ENCODE peak calls at places on chromosomes 7 and 10, in ten cellular contexts. K, L, X, U, Q, I, D, B, V and R are unnamed samples. For H3K4me1, the result is how much of the 10 kb centered on the place peaks cover.

GRCh38 chr7:114409750-114410149 is 4.9 kb upstream of the FOXP2 start:
- DNase-seq in K (peak), L (no peak), X (no peak), U (no peak), Q (no peak), I (peak), D (no peak), B (no peak), V (no peak), R (no peak)

GRCh38 chr7:104956753-104957450 is 57.1 kb upstream of the KMT2E start:
- DNase-seq in K (peak), L (no peak), X (peak), U (no peak), Q (no peak), I (peak), D (no peak), B (no peak), V (no peak), R (no peak)

GRCh38 chr10:54585572-54585971 is 215.5 kb downstream of the PCDH15 start:
- DNase-seq in K (no peak), L (no peak), X (no peak), U (no peak), Q (peak), I (no peak), D (no peak), B (peak), V (no peak), R (no peak)

GRCh38 chr10:129161184-129161583 is 305.9 kb upstream of the MGMT start:
- DNase-seq in K (no peak), L (no peak), X (peak), U (no peak), Q (peak), I (no peak), D (no peak), B (peak), V (no peak), R (no peak)

GRCh38 chr10:74164641-74165529 is 13.9 kb downstream of the ADK start:
- DNase-seq in K (peak), L (no peak), X (no peak), U (no peak), Q (peak), I (no peak), D (no peak), B (no peak), V (no peak), R (no peak)

GRCh38 chr7:469591-469961 is 50.1 kb downstream of the PDGFA start:
- DNase-seq in K (no peak), L (no peak), X (no peak), U (no peak), Q (no peak), I (no peak), D (no peak), B (no peak), V (no peak), R (peak)

GRCh38 chr10:97785731-97786130 is 13.9 kb upstream of the SFRP5 start:
- DNase-seq in K (no peak), L (no peak), X (no peak), U (no peak), Q (no peak), I (no peak), D (no peak), B (no peak), V (no peak), R (no peak)

GRCh38 chr7:138992052-138992531 is 10.9 kb upstream of the KIAA1549 start:
- DNase-seq in K (peak), L (no peak), X (no peak), U (no peak), Q (no peak), I (peak), D (no peak), B (no peak), V (no peak), R (no peak)

GRCh38 chr10:132306951-132307751 is 599 bp downstream of the STK32C start:
- DNase-seq in K (no peak), L (peak), X (no peak), U (peak), Q (no peak), I (no peak), D (no peak), B (peak), V (peak), R (peak)

GRCh38 chr7:135994466-135995205 is 17.5 kb upstream of the MTPN start:
- DNase-seq in K (peak), L (no peak), X (peak), U (no peak), Q (no peak), I (peak), D (no peak), B (no peak), V (no peak), R (no peak)

GRCh38 chr10:100007239-100008141 is 2.3 kb downstream of the DNMBP start:
- DNase-seq in K (peak), L (no peak), X (no peak), U (no peak), Q (peak), I (peak), D (no peak), B (no peak), V (no peak), R (no peak)

GRCh38 chr7:156764016-156764669 is 123.6 kb downstream of the RNF32 start:
- DNase-seq in K (peak), L (peak), X (peak), U (peak), Q (peak), I (peak), D (no peak), B (peak), V (peak), R (peak)

GRCh38 chr10:34017281-34017680 is 682.8 kb upstream of the NRP1 start:
- DNase-seq in K (no peak), L (no peak), X (no peak), U (no peak), Q (no peak), I (no peak), D (no peak), B (peak), V (no peak), R (no peak)

GRCh38 chr10:26931223-26931622 is 70.5 kb upstream of the ABI1 start:
- DNase-seq in K (no peak), L (peak), X (peak), U (peak), Q (no peak), I (no peak), D (no peak), B (peak), V (no peak), R (peak)

GRCh38 chr7:36473454-36474282 is 84.0 kb downstream of the ANLN start:
- DNase-seq in K (peak), L (peak), X (peak), U (peak), Q (peak), I (peak), D (no peak), B (peak), V (no peak), R (peak)

GRCh38 chr10:61476529-61476928 is 23.3 kb upstream of the TMEM26 start:
- DNase-seq in K (no peak), L (no peak), X (no peak), U (no peak), Q (no peak), I (no peak), D (no peak), B (no peak), V (no peak), R (no peak)

GRCh38 chr7:134453526-134453925 is 5.4 kb downstream of the AKR1B1 start:
- DNase-seq in K (no peak), L (no peak), X (no peak), U (no peak), Q (no peak), I (no peak), D (no peak), B (no peak), V (no peak), R (no peak)

GRCh38 chr7:134451656-134452055 is 7.2 kb downstream of the AKR1B1 start:
- DNase-seq in K (no peak), L (no peak), X (no peak), U (no peak), Q (no peak), I (no peak), D (no peak), B (no peak), V (no peak), R (no peak)

GRCh38 chr7:134454277-134454676 is 4.6 kb downstream of the AKR1B1 start:
- DNase-seq in K (no peak), L (no peak), X (no peak), U (no peak), Q (no peak), I (no peak), D (no peak), B (no peak), V (no peak), R (no peak)

GRCh38 chr7:134452991-134453473 is 5.9 kb downstream of the AKR1B1 start:
- DNase-seq in K (no peak), L (no peak), X (no peak), U (no peak), Q (no peak), I (no peak), D (no peak), B (no peak), V (no peak), R (no peak)

DNA sequence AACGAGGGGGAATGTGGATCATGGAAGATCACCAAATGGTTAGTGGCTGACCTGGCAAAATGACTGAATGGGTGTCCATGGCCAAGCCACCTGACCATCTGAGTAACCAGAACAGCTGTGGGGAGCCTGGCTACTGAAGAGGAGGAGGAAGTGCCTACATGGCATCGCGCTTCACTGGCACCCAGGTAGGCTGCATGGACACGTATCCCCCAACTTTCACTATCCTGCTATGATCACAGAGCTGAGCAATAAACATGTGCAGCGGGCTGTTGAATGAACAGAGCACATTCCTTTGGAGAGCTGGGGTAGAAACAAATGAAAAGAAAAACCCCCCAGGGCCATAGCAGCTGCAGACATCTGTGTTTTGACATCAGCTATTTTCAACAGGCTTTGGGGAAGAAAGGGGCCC is 6.5 kb downstream of the AKR1B1 start:
- DNase-seq in K (no peak), L (peak), X (no peak), U (no peak), Q (no peak), I (peak), D (peak), B (no peak), V (no peak), R (no peak)
- H3K4me1 ChIP-seq in K (under half), L (half or more), X (under half), U (under half), Q (under half), I (under half), D (under half), B (under half), V (under half), R (under half)

GRCh38 chr7:4805110-4805978 is 29.9 kb downstream of the AP5Z1 start:
- DNase-seq in K (no peak), L (no peak), X (no peak), U (no peak), Q (no peak), I (no peak), D (no peak), B (no peak), V (no peak), R (no peak)

GRCh38 chr7:4806983-4807625 is 31.7 kb downstream of the AP5Z1 start:
- DNase-seq in K (no peak), L (no peak), X (no peak), U (no peak), Q (no peak), I (no peak), D (no peak), B (no peak), V (no peak), R (peak)

GRCh38 chr7:4803397-4804241 is 28.2 kb downstream of the AP5Z1 start:
- DNase-seq in K (no peak), L (no peak), X (no peak), U (no peak), Q (no peak), I (no peak), D (no peak), B (peak), V (no peak), R (no peak)

GRCh38 chr7:4807708-4808420 is 32.4 kb downstream of the AP5Z1 start:
- DNase-seq in K (no peak), L (no peak), X (no peak), U (no peak), Q (no peak), I (no peak), D (no peak), B (peak), V (no peak), R (no peak)

DNA sequence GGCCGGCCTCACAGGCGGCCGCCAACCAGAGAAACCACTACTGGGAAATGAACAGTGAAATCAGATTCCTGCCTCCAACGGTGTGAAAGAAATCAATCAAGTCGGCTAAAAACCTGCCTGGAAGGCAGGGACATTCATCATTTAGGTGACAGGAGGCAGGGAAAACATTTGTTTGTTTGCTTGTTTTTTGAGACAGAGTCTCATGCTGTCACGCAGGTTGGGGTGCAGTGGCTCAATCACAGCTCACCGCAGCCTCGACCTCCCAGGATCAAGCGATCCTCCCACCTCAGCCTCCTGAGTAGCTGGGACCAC is 30.5 kb downstream of the AP5Z1 start:
- DNase-seq in K (no peak), L (no peak), X (no peak), U (no peak), Q (no peak), I (no peak), D (no peak), B (no peak), V (no peak), R (no peak)
- H3K4me1 ChIP-seq in K (under half), L (under half), X (under half), U (under half), Q (under half), I (under half), D (under half), B (under half), V (under half), R (under half)

DNA sequence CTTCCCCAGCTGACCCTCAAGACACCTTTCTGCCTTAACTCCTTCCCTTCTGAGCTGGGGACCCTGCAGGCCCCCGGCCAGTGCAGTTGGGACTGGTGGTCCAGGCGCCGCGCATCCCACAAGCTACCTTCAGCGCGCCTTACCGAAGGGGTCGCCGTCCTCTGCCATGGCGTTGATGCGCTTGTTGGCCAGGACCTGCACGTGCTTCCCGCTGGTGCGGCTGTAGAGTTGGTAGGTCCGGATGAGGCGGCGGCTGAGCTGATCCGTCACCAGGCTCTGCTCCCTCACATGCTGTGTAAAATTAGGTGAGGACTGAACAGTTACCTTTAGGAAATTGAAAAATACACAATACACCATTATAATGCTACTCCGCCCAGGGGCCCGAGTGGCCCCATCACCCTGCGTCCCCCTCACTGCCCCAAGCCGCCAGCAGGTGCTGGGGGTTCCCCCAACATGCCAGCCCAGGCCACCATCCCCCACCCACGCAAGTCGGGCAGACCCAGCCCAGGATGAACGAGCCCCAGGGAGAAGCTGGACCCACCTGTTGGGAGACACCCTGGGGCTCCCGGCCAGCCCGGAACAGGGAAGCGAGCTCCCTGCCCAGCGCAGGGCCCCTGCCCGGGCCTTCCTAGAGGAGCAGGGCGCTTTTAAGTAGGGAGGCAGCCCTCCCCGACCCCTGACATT is 1.2 kb downstream of the FGF8 start:
- DNase-seq in K (no peak), L (no peak), X (no peak), U (no peak), Q (no peak), I (no peak), D (no peak), B (peak), V (no peak), R (no peak)
- H3K4me1 ChIP-seq in K (under half), L (under half), X (under half), U (under half), Q (under half), I (under half), D (under half), B (under half), V (under half), R (under half)

GRCh38 chr10:21759232-21759631 is 225.2 kb downstream of the MLLT10 start:
- DNase-seq in K (no peak), L (no peak), X (no peak), U (no peak), Q (no peak), I (no peak), D (no peak), B (no peak), V (no peak), R (peak)

GRCh38 chr10:21757601-21757901 is 223.5 kb downstream of the MLLT10 start:
- DNase-seq in K (no peak), L (no peak), X (peak), U (no peak), Q (no peak), I (no peak), D (no peak), B (peak), V (no peak), R (no peak)

GRCh38 chr10:21758239-21758638 is 224.2 kb downstream of the MLLT10 start:
- DNase-seq in K (no peak), L (no peak), X (no peak), U (no peak), Q (no peak), I (no peak), D (no peak), B (peak), V (no peak), R (no peak)

GRCh38 chr10:21758671-21759070 is 224.6 kb downstream of the MLLT10 start:
- DNase-seq in K (no peak), L (no peak), X (no peak), U (no peak), Q (no peak), I (no peak), D (no peak), B (no peak), V (no peak), R (no peak)

GRCh38 chr10:21760332-21760731 is 226.3 kb downstream of the MLLT10 start:
- DNase-seq in K (no peak), L (no peak), X (no peak), U (no peak), Q (no peak), I (no peak), D (no peak), B (no peak), V (no peak), R (no peak)
- H3K4me1 ChIP-seq in K (under half), L (under half), X (under half), U (under half), Q (under half), I (under half), D (under half), B (under half), V (under half), R (under half)